ENCODE peak calls at places on chromosomes 3 and 15, in five cellular contexts. C is B cell; Z is activated CD4-positive, alpha-beta T cell treated with anti-CD3 and anti-CD28 coated beads, Interleukin-2, amount 50 U/mL, for 24 hours; W is heart right ventricle; F is nucleus accumbens. I is an unnamed sample.
A peak's percentile ranks its signal among the peaks of the same experiment; 100 is the strongest.

GRCh38 chr15:84862214-84862975 is 22.1 kb upstream of the SLC28A1 start:
- DNase-seq in C (no peak), Z (no peak), W (no peak), F (no peak), I (no peak)

GRCh38 chr3:64972793-64973192 is 285.0 kb upstream of the ADAMTS9 start:
- DNase-seq in C (no peak), Z (no peak), W (no peak), F (no peak), I (no peak)

GRCh38 chr3:21795863-21796392 is 44.9 kb upstream of the ZNF385D start:
- DNase-seq in C (no peak), Z (no peak), W (no peak), F (no peak), I (no peak)

GRCh38 chr3:184315871-184316661 is 1.7 kb downstream of the EIF4G1 start:
- DNase-seq in C (peak; percentile 56), Z (no peak), W (no peak), F (no peak), I (no peak)

GRCh38 chr15:35208353-35208752 is 123.3 kb upstream of the NANOGP8 start:
- DNase-seq in C (no peak), Z (no peak), W (no peak), F (no peak), I (no peak)

GRCh38 chr3:143951351-143951971 is 20.2 kb upstream of the DIPK2A start:
- DNase-seq in C (peak; percentile 25), Z (peak; percentile 23), W (no peak), F (no peak), I (no peak)

GRCh38 chr15:74171965-74172541 is 1.5 kb upstream of the ISLR start:
- DNase-seq in C (no peak), Z (no peak), W (no peak), F (no peak), I (peak; percentile 36)

GRCh38 chr3:139434764-139435291 is 41.5 kb downstream of the RBP2 start:
- DNase-seq in C (no peak), Z (no peak), W (no peak), F (no peak), I (no peak)

GRCh38 chr15:40856736-40857135 is 12.9 kb downstream of the SPINT1 start:
- DNase-seq in C (peak; percentile 5), Z (no peak), W (no peak), F (no peak), I (no peak)

GRCh38 chr15:40122239-40122638 is 13.6 kb upstream of the BMF start:
- DNase-seq in C (no peak), Z (no peak), W (no peak), F (no peak), I (no peak)

GRCh38 chr3:23221136-23221535 is 18.0 kb downstream of the UBE2E2 start:
- DNase-seq in C (no peak), Z (no peak), W (no peak), F (no peak), I (no peak)

GRCh38 chr15:28895146-28895545 is 9.4 kb downstream of the APBA2 start:
- DNase-seq in C (no peak), Z (no peak), W (no peak), F (no peak), I (no peak)

GRCh38 chr15:49718234-49718633 is 97.4 kb downstream of the DTWD1 start:
- DNase-seq in C (no peak), Z (no peak), W (no peak), F (no peak), I (no peak)

GRCh38 chr15:65211157-65211982 is at the start of gene CILP:
- DNase-seq in C (no peak), Z (no peak), W (peak; percentile 37), F (no peak), I (peak; percentile 82)

GRCh38 chr15:38868326-38869114 is 303.9 kb upstream of the RASGRP1 start:
- DNase-seq in C (no peak), Z (no peak), W (no peak), F (no peak), I (no peak)

GRCh38 chr3:46902188-46902631 is 24.7 kb downstream of the PTH1R start:
- DNase-seq in C (no peak), Z (no peak), W (no peak), F (no peak), I (no peak)

GRCh38 chr3:48474619-48475018 is 28.1 kb downstream of the ATRIP start:
- DNase-seq in C (no peak), Z (no peak), W (no peak), F (no peak), I (no peak)

GRCh38 chr15:60809375-60809774 is 330.4 kb upstream of the ICE2 start:
- DNase-seq in C (no peak), Z (no peak), W (no peak), F (no peak), I (no peak)

GRCh38 chr3:139764936-139765335 is 87.2 kb upstream of the NMNAT3 start:
- DNase-seq in C (no peak), Z (no peak), W (no peak), F (no peak), I (no peak)

GRCh38 chr3:134448664-134449063 is 37.1 kb downstream of the ANAPC13 start:
- DNase-seq in C (no peak), Z (no peak), W (no peak), F (no peak), I (no peak)

GRCh38 chr15:64985382-64986033 is 4.2 kb downstream of the SPG21 start:
- DNase-seq in C (no peak), Z (no peak), W (no peak), F (no peak), I (no peak)

GRCh38 chr3:36991147-36991546 is 1.8 kb downstream of the EPM2AIP1 start:
- DNase-seq in C (no peak), Z (no peak), W (no peak), F (no peak), I (no peak)

GRCh38 chr3:52017467-52018065 is 21.9 kb upstream of the RPL29 start:
- DNase-seq in C (no peak), Z (no peak), W (no peak), F (no peak), I (no peak)

GRCh38 chr3:52198643-52199608 is 966 bp downstream of the ALAS1 start:
- DNase-seq in C (no peak), Z (no peak), W (no peak), F (no peak), I (no peak)